ENCODE peak calls at places on chromosomes 1 and 21, in eight cellular contexts. U, G, P, S, V, R, T and X are unnamed samples.

GRCh38 chr1:207032528-207033017 is at the start of gene C1orf116:
- DNase-seq in P (no peak), T (peak; percentile 98), U (peak; percentile 88), G (peak; percentile 97), S (no peak), R (no peak), V (no peak), X (peak; percentile 93)

GRCh38 chr1:150968491-150968890 is 6.1 kb downstream of the CERS2 start:
- DNase-seq in P (peak; percentile 59), U (no peak), G (no peak), T (no peak), R (no peak), S (no peak), V (no peak), X (no peak)

GRCh38 chr21:35438643-35439404 is 389.7 kb upstream of the RUNX1 start:
- DNase-seq in P (no peak), G (no peak), V (no peak), S (no peak), R (no peak), U (no peak), T (no peak), X (no peak)

GRCh38 chr1:239947789-239948188 is 143.9 kb upstream of the FMN2 start:
- DNase-seq in T (no peak), U (no peak), V (no peak), G (no peak), P (no peak), S (no peak), R (no peak), X (no peak)

GRCh38 chr21:46060596-46061061 is 37.3 kb upstream of the COL6A2 start:
- DNase-seq in S (no peak), P (peak; percentile 95), V (peak; percentile 92), U (no peak), G (no peak), T (no peak), R (peak; percentile 56), X (no peak)

GRCh38 chr1:174068000-174068399 is 45.8 kb upstream of the RC3H1 start:
- DNase-seq in U (no peak), P (no peak), R (no peak), V (no peak), G (no peak), S (no peak), T (no peak), X (no peak)

GRCh38 chr1:211376807-211377206 is 50.2 kb downstream of the TRAF5 start:
- DNase-seq in R (no peak), P (no peak), G (no peak), V (no peak), S (no peak), U (no peak), T (no peak), X (no peak)

GRCh38 chr1:98796049-98796448 is 134.5 kb downstream of the SNX7 start:
- DNase-seq in U (no peak), V (no peak), R (no peak), P (no peak), G (no peak), S (no peak), T (no peak), X (no peak)

GRCh38 chr21:30839304-30839703 is 9.7 kb upstream of the KRTAP7-1 start:
- DNase-seq in S (no peak), P (no peak), U (no peak), R (no peak), G (peak; percentile 82), T (peak; percentile 22), V (no peak), X (no peak)

GRCh38 chr1:145545055-145545454 is 62.7 kb upstream of the GPR89A start:
- DNase-seq in G (no peak), S (no peak), U (no peak), T (no peak), R (no peak), P (no peak), V (no peak), X (no peak)

GRCh38 chr1:46393510-46393909 is 607 bp upstream of the FAAH start:
- DNase-seq in P (peak; percentile 33), U (no peak), R (no peak), V (no peak), S (no peak), T (no peak), G (no peak), X (no peak)

GRCh38 chr1:156385534-156386031 is 16.6 kb downstream of the RHBG start:
- DNase-seq in S (no peak), R (peak; percentile 84), P (no peak), T (peak; percentile 75), U (peak; percentile 38), G (peak; percentile 89), V (no peak), X (peak; percentile 37)

GRCh38 chr21:42357307-42357706 is 6.5 kb upstream of the TFF2 start:
- DNase-seq in V (no peak), P (no peak), T (no peak), R (no peak), U (no peak), S (no peak), G (no peak), X (no peak)

GRCh38 chr1:223035724-223036478 is 107.1 kb downstream of the TLR5 start:
- DNase-seq in V (no peak), R (no peak), T (no peak), U (no peak), S (no peak), P (no peak), G (no peak), X (no peak)

GRCh38 chr21:44697811-44698734 is 1.1 kb downstream of the KRTAP10-12 start:
- DNase-seq in G (peak; percentile 61), U (no peak), T (no peak), S (peak; percentile 80), P (no peak), R (no peak), V (no peak), X (no peak)

GRCh38 chr1:41662656-41663437 is 178.4 kb upstream of the EDN2 start:
- DNase-seq in R (peak; percentile 84), P (peak; percentile 79), T (no peak), G (peak; percentile 54), S (peak; percentile 92), U (no peak), V (no peak), X (peak; percentile 63)

GRCh38 chr1:213061263-213061662 is 10.2 kb downstream of the RPS6KC1 start:
- DNase-seq in P (no peak), R (no peak), T (no peak), S (no peak), G (peak; percentile 43), U (no peak), V (no peak), X (no peak)

GRCh38 chr21:28944296-28944695 is 48.4 kb downstream of the LTN1 start:
- DNase-seq in S (no peak), P (no peak), U (no peak), R (no peak), T (no peak), G (no peak), V (no peak), X (no peak)

GRCh38 chr1:152109231-152109997 is 5.8 kb downstream of the TCHH start:
- DNase-seq in V (no peak), G (peak; percentile 44), U (no peak), T (no peak), P (no peak), S (no peak), R (no peak), X (no peak)
- H3K4me1 ChIP-seq in V (peaks cover 47% of the 10 kb centered on the region), G (peaks cover 16% of the 10 kb centered on the region), U (peaks cover 50% of the 10 kb centered on the region), T (no peaks in the 10 kb centered on the region), P (peaks cover 41% of the 10 kb centered on the region), S (peaks cover 52% of the 10 kb centered on the region), R (peaks cover 60% of the 10 kb centered on the region), X (peaks cover 8% of the 10 kb centered on the region)

GRCh38 chr1:32865639-32866038 is 5.1 kb downstream of the FNDC5 start:
- DNase-seq in V (no peak), G (no peak), S (no peak), P (no peak), U (no peak), R (no peak), T (no peak), X (no peak)
- TF ChIP-seq POLR2AphosphoS5 in V (no peak), G (no peak), S (no peak), P (no peak), U (no peak), R (no peak), T (no peak), X (no peak)

GRCh38 chr1:194300340-194300739 is 1113.9 kb upstream of the B3GALT2 start:
- DNase-seq in V (no peak), G (no peak), T (no peak), P (no peak), S (no peak), U (no peak), R (no peak), X (no peak)

GRCh38 chr1:194296201-194296600 is 1109.8 kb upstream of the B3GALT2 start:
- DNase-seq in S (no peak), U (no peak), R (no peak), P (no peak), T (no peak), G (no peak), V (no peak), X (no peak)

GRCh38 chr1:194297100-194297499 is 1110.7 kb upstream of the B3GALT2 start:
- DNase-seq in S (no peak), T (no peak), R (no peak), U (no peak), G (no peak), V (no peak), P (no peak), X (no peak)

GRCh38 chr1:194295690-194296089 is 1109.3 kb upstream of the B3GALT2 start:
- DNase-seq in S (no peak), P (no peak), V (no peak), G (peak; percentile 76), R (no peak), U (peak; percentile 33), T (no peak), X (no peak)

DNA sequence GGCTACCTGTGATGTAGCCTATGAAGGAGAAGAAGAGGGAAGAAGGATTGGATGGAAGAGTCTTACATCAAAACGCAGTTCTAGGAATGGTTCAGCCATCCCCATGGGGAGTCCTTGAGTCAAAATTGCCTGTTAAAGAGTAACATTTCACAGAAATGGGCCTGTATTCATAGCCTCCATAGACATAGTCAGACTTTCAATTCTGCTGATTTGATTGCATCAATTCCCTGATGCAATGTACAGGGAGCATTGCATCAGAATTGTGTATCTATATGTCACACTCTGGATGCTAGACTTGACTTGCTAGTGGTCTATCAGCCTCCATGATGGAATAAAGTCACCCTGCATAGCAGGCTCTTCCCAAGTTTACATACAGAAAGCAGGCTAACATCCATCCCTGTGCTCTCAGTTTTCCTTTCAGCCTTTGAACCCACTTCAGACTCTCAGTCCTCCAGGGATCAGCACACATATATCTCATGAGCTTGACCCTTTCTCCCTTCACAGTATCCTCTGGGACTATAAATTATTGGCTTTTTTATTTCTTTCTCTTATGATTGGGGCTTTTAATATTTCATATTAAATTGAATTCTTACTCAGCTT is 1111.7 kb upstream of the B3GALT2 start:
- DNase-seq in R (no peak), P (no peak), G (no peak), U (no peak), V (no peak), S (no peak), T (no peak), X (no peak)
- H3K4me3 ChIP-seq in R (no peak overlapping the region), P (no peak overlapping the region), G (no peak overlapping the region), U (no peak overlapping the region), V (no peak overlapping the region), S (no peak overlapping the region), T (no peak overlapping the region), X (no peak overlapping the region)

DNA sequence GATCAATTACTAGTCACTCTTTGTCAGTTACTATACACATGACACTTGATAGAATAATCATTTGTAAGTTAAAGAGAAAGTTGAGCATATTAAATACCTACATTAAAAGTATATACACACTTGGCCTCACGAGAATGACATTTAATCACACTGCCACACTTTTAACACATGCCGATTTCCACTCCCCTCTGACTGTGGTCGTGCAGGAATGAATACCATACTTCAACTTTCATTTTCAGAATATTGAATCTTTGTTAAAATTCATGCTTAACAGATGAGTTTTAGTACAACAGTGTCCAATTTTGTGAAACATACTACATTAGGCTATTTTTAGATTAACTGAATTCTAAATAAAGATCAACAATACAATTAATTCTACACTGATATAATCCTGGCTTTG is 78.2 kb upstream of the SDC3 start:
- DNase-seq in R (no peak), V (no peak), G (no peak), T (no peak), S (no peak), P (no peak), U (no peak), X (no peak)
- H3K4me1 ChIP-seq in R (peaks cover 67% of the 10 kb centered on the region), V (peaks cover 41% of the 10 kb centered on the region), G (peaks cover 11% of the 10 kb centered on the region), T (peaks cover 4% of the 10 kb centered on the region), S (peaks cover 30% of the 10 kb centered on the region), P (peaks cover 89% of the 10 kb centered on the region), U (no peaks in the 10 kb centered on the region), X (peaks cover 2% of the 10 kb centered on the region)